ENCODE peak calls at places on chromosomes 3 and 15, in seven cellular contexts. C is esophagus squamous epithelium, H is colonic mucosa, R is iPS DF 6.9, L is A673, D is left ventricle myocardium inferior, U is neuronal stem cell. Y is an unnamed sample.
A peak's percentile ranks its signal among the peaks of the same experiment; 100 is the strongest.

GRCh38 chr3:136899622-136900158 is 37.7 kb downstream of the NCK1 start:
- DNase-seq in C (no peak), H (no peak), R (no peak), L (no peak), D (no peak), U (no peak), Y (no peak)

GRCh38 chr3:176946169-176946568 is 251.1 kb downstream of the TBL1XR1 start:
- DNase-seq in C (no peak), H (no peak), R (no peak), L (no peak), D (no peak), U (no peak), Y (no peak)

GRCh38 chr3:178684881-178685590 is 148.8 kb downstream of the KCNMB2 start:
- DNase-seq in C (no peak), H (no peak), R (peak; percentile 18), L (peak; percentile 15), D (no peak), U (peak; percentile 45), Y (peak; percentile 32)

GRCh38 chr15:39312984-39313383 is 267.9 kb upstream of the THBS1 start:
- DNase-seq in C (no peak), H (peak; percentile 78), R (no peak), L (no peak), D (no peak), U (no peak), Y (peak; percentile 31)

GRCh38 chr3:193863657-193864323 is 270.8 kb downstream of the OPA1 start:
- DNase-seq in C (no peak), H (no peak), R (no peak), L (no peak), D (peak; percentile 61), U (no peak), Y (no peak)

GRCh38 chr15:95932676-95933075 is 397.8 kb upstream of the NR2F2 start:
- DNase-seq in C (no peak), H (no peak), R (no peak), L (no peak), D (no peak), U (no peak), Y (no peak)

GRCh38 chr3:143668924-143669790 is 179.1 kb downstream of the SLC9A9 start:
- DNase-seq in C (no peak), H (no peak), R (no peak), L (no peak), D (no peak), U (no peak), Y (no peak)

GRCh38 chr15:68518785-68519430 is 59.9 kb upstream of the CORO2B start:
- DNase-seq in C (no peak), H (no peak), R (no peak), L (no peak), D (no peak), U (no peak), Y (no peak)

GRCh38 chr15:56168394-56168793 is 75.3 kb downstream of the RFX7 start:
- DNase-seq in C (no peak), H (no peak), R (no peak), L (no peak), D (no peak), U (no peak), Y (no peak)

GRCh38 chr3:10768995-10769394 is 47.0 kb upstream of the SLC6A11 start:
- DNase-seq in C (no peak), H (no peak), R (no peak), L (no peak), D (no peak), U (no peak), Y (no peak)

GRCh38 chr3:154886437-154886836 is 193.7 kb upstream of the MME start:
- DNase-seq in C (no peak), H (no peak), R (no peak), L (peak; percentile 63), D (peak; percentile 19), U (no peak), Y (no peak)

GRCh38 chr3:48215876-48216275 is 7.4 kb upstream of the CAMP start:
- DNase-seq in C (no peak), H (peak; percentile 29), R (no peak), L (no peak), D (peak; percentile 53), U (no peak), Y (no peak)

GRCh38 chr3:108001457-108001856 is 89.4 kb downstream of the CD47 start:
- DNase-seq in C (no peak), H (peak; percentile 74), R (no peak), L (no peak), D (no peak), U (no peak), Y (no peak)

GRCh38 chr3:99515-99914 is 97.0 kb upstream of the CHL1 start:
- DNase-seq in C (no peak), H (no peak), R (no peak), L (peak; percentile 61), D (no peak), U (no peak), Y (no peak)

GRCh38 chr3:124346487-124346886 is 354.6 kb upstream of the ROPN1 start:
- DNase-seq in C (no peak), H (no peak), R (no peak), L (no peak), D (no peak), U (no peak), Y (no peak)

GRCh38 chr3:42290966-42291714 is 25.2 kb upstream of the CCK start:
- DNase-seq in C (no peak), H (no peak), R (no peak), L (no peak), D (no peak), U (no peak), Y (no peak)

GRCh38 chr3:111712294-111713180 is 117.4 kb upstream of the ZBED2 start:
- DNase-seq in C (no peak), H (no peak), R (no peak), L (no peak), D (no peak), U (no peak), Y (no peak)

GRCh38 chr15:59812185-59812870 is 123.2 kb upstream of the BNIP2 start:
- DNase-seq in C (no peak), H (no peak), R (no peak), L (no peak), D (no peak), U (no peak), Y (no peak)

GRCh38 chr3:169699536-169700050 is 36.1 kb upstream of the MECOM start:
- DNase-seq in C (peak; percentile 2), H (no peak), R (no peak), L (no peak), D (peak; percentile 84), U (no peak), Y (no peak)
- H3K4me3 ChIP-seq in C (no peak overlapping the region), H (no peak overlapping the region), R (no peak overlapping the region), L (no peak overlapping the region), D (peak overlapping the region; percentile 18), U (peak overlapping the region; percentile 4), Y (no peak overlapping the region)

DNA sequence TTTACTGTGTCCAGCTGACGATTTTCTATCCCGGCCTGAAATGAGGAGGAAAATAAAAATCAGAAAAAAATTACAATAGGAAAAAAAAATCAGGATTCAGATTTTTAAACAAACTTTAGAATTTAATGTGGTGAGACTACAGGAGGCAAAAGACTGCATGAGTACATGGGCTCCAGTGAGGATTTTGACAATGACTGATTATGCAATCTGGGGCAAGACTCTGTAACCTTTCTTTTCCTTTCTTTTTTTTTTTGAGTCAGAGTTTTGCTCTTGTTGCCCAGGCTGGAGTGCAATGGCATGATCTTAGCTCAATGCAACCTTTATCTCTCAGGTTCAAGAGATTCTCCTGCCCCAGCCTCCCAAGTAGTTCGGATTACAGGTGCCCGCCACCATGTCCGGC is 29.9 kb downstream of the SPG11 start:
- DNase-seq in C (no peak), H (no peak), R (no peak), L (peak; percentile 6), D (no peak), U (no peak), Y (no peak)
- H3K36me3 ChIP-seq in C (peaks cover 95% of the 10 kb centered on the region), H (peaks cover 18% of the 10 kb centered on the region), R (peaks cover 3% of the 10 kb centered on the region), L (peaks cover 79% of the 10 kb centered on the region), D (peaks cover 97% of the 10 kb centered on the region), U (peaks cover 88% of the 10 kb centered on the region), Y (peaks cover 1% of the 10 kb centered on the region)

DNA sequence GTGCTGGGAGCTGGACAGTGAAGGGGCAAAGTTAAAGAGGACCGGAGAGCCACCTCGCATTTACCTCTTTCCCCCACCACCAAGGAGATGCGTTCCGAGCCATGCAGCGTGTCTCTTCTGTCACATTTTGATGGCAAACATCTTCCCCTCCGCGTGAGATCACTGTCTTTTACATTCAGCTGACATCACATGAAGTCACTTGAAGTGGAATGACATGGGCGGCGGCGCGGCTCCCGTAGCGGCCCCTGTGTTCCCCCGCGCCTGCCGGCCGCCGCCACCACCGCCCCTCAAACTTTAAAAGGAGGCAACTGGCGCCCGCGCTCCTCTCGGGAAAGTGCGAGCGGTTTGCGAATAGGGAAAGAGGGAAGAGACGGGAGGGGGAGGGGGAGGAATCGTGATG is at the start of gene FEZF2:
- DNase-seq in C (no peak), H (no peak), R (no peak), L (no peak), D (no peak), U (no peak), Y (peak; percentile 80)
- H3K27me3 ChIP-seq in C (peaks cover 100% of the 10 kb centered on the region), H (peaks cover 92% of the 10 kb centered on the region), R (peaks cover 97% of the 10 kb centered on the region), L (peaks cover 98% of the 10 kb centered on the region), D (peaks cover 100% of the 10 kb centered on the region), U (peaks cover 99% of the 10 kb centered on the region), Y (peaks cover 100% of the 10 kb centered on the region)

GRCh38 chr15:89912145-89912673 is 543 bp downstream of the ARPIN start:
- DNase-seq in C (no peak), H (peak; percentile 79), R (no peak), L (no peak), D (peak; percentile 35), U (peak; percentile 26), Y (no peak)

GRCh38 chr15:89909611-89910010 is 3.1 kb downstream of the ARPIN start:
- DNase-seq in C (no peak), H (no peak), R (no peak), L (no peak), D (no peak), U (no peak), Y (no peak)

GRCh38 chr15:89916660-89917059 is 3.9 kb upstream of the ARPIN start:
- DNase-seq in C (no peak), H (no peak), R (no peak), L (no peak), D (no peak), U (no peak), Y (no peak)

GRCh38 chr15:89910891-89911626 is 1.7 kb downstream of the ARPIN start:
- DNase-seq in C (no peak), H (no peak), R (no peak), L (no peak), D (no peak), U (no peak), Y (no peak)

GRCh38 chr15:89912674-89913396 is at the start of gene ARPIN:
- DNase-seq in C (no peak), H (peak; percentile 71), R (no peak), L (peak; percentile 68), D (peak; percentile 68), U (peak; percentile 48), Y (peak; percentile 88)
- H3K4me3 ChIP-seq in C (peak within 1 kb of the TSS; percentile 61), H (peak within 1 kb of the TSS; percentile 80), R (peak within 1 kb of the TSS; percentile 82), L (peak within 1 kb of the TSS; percentile 60), D (peak within 1 kb of the TSS; percentile 97), U (peak within 1 kb of the TSS; percentile 58), Y (peak within 1 kb of the TSS; percentile 55)

DNA sequence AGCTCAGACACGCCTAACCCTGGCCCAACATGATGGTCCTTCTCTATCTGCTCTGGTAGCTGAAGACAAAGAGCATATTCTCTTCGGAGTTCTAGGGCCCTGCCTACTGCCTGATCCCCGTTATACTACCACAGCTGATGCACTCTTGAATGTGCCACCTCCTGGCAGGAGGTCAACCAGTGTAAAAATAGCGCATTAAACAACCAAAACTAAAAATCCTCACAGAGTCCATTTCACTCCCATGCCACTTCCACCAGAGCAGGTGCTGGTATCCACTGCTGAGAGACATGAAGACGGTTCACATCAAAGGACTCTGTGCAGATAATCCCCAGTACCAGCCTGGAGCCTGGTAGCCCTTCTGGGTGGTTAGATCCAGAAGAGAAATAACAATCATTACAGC is 44.5 kb downstream of the CEP70 start:
- DNase-seq in C (no peak), H (no peak), R (no peak), L (no peak), D (no peak), U (no peak), Y (no peak)
- H3K36me3 ChIP-seq in C (peaks cover 77% of the 10 kb centered on the region), H (no peaks in the 10 kb centered on the region), R (peaks cover 3% of the 10 kb centered on the region), L (no peaks in the 10 kb centered on the region), D (peaks cover 59% of the 10 kb centered on the region), U (peaks cover 2% of the 10 kb centered on the region), Y (peaks cover 2% of the 10 kb centered on the region)